ENCODE peak calls at places on chromosomes 5 and 9, in four cellular contexts. Q, E, U and X are unnamed samples.
A peak's percentile ranks its signal among the peaks of the same experiment; 100 is the strongest.

GRCh38 chr5:41835625-41836024 is 34.6 kb downstream of the OXCT1 start:
- DNase-seq in Q (no peak), E (no peak), U (peak; percentile 11), X (no peak)

GRCh38 chr5:118723021-118723338 is 265.4 kb downstream of the DTWD2 start:
- DNase-seq in Q (no peak), E (no peak), U (no peak), X (no peak)

GRCh38 chr5:59959330-59959729 is 65.8 kb upstream of the PDE4D start:
- DNase-seq in Q (no peak), E (no peak), U (no peak), X (no peak)

GRCh38 chr5:176639981-176640380 is 7.3 kb upstream of the TSPAN17 start:
- DNase-seq in Q (no peak), E (no peak), U (no peak), X (no peak)

GRCh38 chr9:101119206-101119819 is 90.8 kb downstream of the PLPPR1 start:
- DNase-seq in Q (peak; percentile 57), E (peak; percentile 42), U (peak; percentile 85), X (peak; percentile 33)

GRCh38 chr9:112086627-112087026 is 88.5 kb downstream of the SUSD1 start:
- DNase-seq in Q (peak; percentile 7), E (peak; percentile 29), U (no peak), X (peak; percentile 40)

GRCh38 chr5:87541033-87541432 is 128.3 kb upstream of the CCNH start:
- DNase-seq in Q (no peak), E (peak; percentile 2), U (peak; percentile 16), X (peak; percentile 33)

GRCh38 chr9:71703172-71703872 is 65.0 kb downstream of the CEMIP2 start:
- DNase-seq in Q (no peak), E (no peak), U (no peak), X (no peak)

GRCh38 chr5:116388564-116389258 is 185.9 kb downstream of the SEMA6A start:
- DNase-seq in Q (no peak), E (no peak), U (peak; percentile 25), X (no peak)

GRCh38 chr5:120734033-120734432 is 269.9 kb downstream of the PRR16 start:
- DNase-seq in Q (no peak), E (no peak), U (peak; percentile 56), X (no peak)

GRCh38 chr5:36602711-36603321 is 3.6 kb upstream of the SLC1A3 start:
- DNase-seq in Q (no peak), E (no peak), U (peak; percentile 58), X (peak; percentile 10)

GRCh38 chr5:543755-544674 is 19.8 kb upstream of the SLC9A3 start:
- DNase-seq in Q (no peak), E (peak; percentile 31), U (peak; percentile 8), X (no peak)

GRCh38 chr9:86573886-86574285 is 219.7 kb upstream of the TUT7 start:
- DNase-seq in Q (no peak), E (no peak), U (no peak), X (no peak)

GRCh38 chr5:23631283-23632045 is 124.1 kb downstream of the PRDM9 start:
- DNase-seq in Q (no peak), E (no peak), U (no peak), X (peak; percentile 70)

GRCh38 chr5:153469423-153469822 is 21.0 kb upstream of the GRIA1 start:
- DNase-seq in Q (no peak), E (no peak), U (no peak), X (no peak)
- TF ChIP-seq NR3C1 in Q (no peak), E (no peak), U (no peak), X (no peak)

DNA sequence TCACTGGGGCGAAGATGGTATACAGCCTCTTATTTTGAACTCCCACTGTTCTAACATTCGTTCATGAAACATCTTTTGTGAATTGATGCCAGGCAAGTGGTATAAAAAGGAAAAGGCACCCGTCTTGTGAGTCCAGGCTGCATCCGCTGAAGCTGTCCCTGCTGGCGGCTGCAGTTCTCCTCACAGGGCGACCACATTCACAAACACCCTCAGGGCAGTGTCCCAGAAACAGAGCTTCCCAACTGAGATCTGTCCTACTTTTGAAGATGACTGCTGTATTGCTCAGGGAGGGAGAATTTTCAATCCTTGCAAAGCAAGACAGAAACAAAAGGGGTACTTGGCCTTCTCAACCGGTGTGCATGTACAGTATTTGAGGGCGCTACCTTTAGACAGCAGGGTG is 316.1 kb downstream of the GADD45G start:
- DNase-seq in Q (no peak), E (no peak), U (no peak), X (no peak)
- TF ChIP-seq NR3C1 in Q (no peak), E (no peak), U (no peak), X (no peak)

GRCh38 chr5:76874088-76874581 is 24.3 kb downstream of the S100Z start:
- DNase-seq in Q (no peak), E (peak; percentile 68), U (no peak), X (no peak)
- TF ChIP-seq NR3C1 in Q (no peak), E (no peak), U (no peak), X (no peak)

DNA sequence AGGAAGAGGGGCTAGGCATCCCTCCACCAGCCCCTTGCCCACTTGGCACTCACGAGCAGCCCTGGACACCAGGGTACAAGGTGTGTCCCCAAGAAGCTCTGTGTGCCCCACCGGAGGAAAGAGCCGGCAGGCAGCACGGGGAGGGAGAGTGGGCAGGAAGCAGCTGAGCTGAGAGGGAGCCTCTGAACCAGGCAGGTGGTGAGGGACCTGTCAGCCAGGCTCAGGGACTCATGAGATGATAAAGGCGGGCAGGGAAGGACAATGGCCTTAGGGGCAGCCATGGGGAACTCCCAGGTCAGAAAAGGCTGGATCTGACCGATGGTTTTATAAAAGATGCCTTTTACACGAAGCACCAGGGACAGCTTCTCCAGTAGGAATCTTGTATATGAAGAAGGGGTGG is 112.0 kb downstream of the VAV2 start:
- DNase-seq in Q (no peak), E (no peak), U (no peak), X (no peak)
- TF ChIP-seq NR3C1 in Q (no peak), E (no peak), U (no peak), X (no peak)